ENCODE peak calls at places on chromosomes 12 and 14, in six cellular contexts. One of them, this sample, is unnamed. For H3K9me3 and H3K4me1, the result is how much of the 10 kb centered on the place peaks cover.

GRCh38 chr12:7460375-7461259 is 16.7 kb upstream of the CD163L1 start:
- DNase-seq in IMR-90: peak
- DNase-seq in H1: peak
- DNase-seq in gastrocnemius medialis: no peak
- DNase-seq in uterus: no peak
- DNase-seq in ovary: no peak
- DNase-seq in this sample: peak

GRCh38 chr12:115570271-115570777 is 707.2 kb downstream of the MED13L start:
- DNase-seq in IMR-90: peak
- DNase-seq in H1: no peak
- DNase-seq in gastrocnemius medialis: no peak
- DNase-seq in uterus: no peak
- DNase-seq in ovary: no peak
- DNase-seq in this sample: no peak

GRCh38 chr14:64502476-64503183 is 1.0 kb downstream of the ZBTB25 start:
- DNase-seq in IMR-90: peak
- DNase-seq in H1: no peak
- DNase-seq in gastrocnemius medialis: no peak
- DNase-seq in uterus: peak
- DNase-seq in ovary: no peak
- DNase-seq in this sample: peak

GRCh38 chr14:70741482-70741881 is 67.8 kb downstream of the MAP3K9 start:
- DNase-seq in IMR-90: no peak
- DNase-seq in H1: no peak
- DNase-seq in gastrocnemius medialis: no peak
- DNase-seq in uterus: no peak
- DNase-seq in ovary: no peak
- DNase-seq in this sample: no peak

GRCh38 chr12:102631274-102631673 is 150.9 kb upstream of the IGF1 start:
- DNase-seq in IMR-90: peak
- DNase-seq in H1: no peak
- DNase-seq in gastrocnemius medialis: no peak
- DNase-seq in uterus: no peak
- DNase-seq in ovary: no peak
- DNase-seq in this sample: no peak

GRCh38 chr12:128164533-128164932 is 102.4 kb upstream of the TMEM132C start:
- DNase-seq in IMR-90: no peak
- DNase-seq in H1: no peak
- DNase-seq in gastrocnemius medialis: no peak
- DNase-seq in uterus: no peak
- DNase-seq in ovary: no peak
- DNase-seq in this sample: no peak

GRCh38 chr12:104953323-104953722 is 4.8 kb downstream of the SLC41A2 start:
- DNase-seq in IMR-90: no peak
- DNase-seq in H1: no peak
- DNase-seq in gastrocnemius medialis: no peak
- DNase-seq in uterus: no peak
- DNase-seq in ovary: no peak
- DNase-seq in this sample: no peak

GRCh38 chr14:51020024-51020710 is 74.7 kb downstream of the TRIM9 start:
- DNase-seq in IMR-90: no peak
- DNase-seq in H1: no peak
- DNase-seq in gastrocnemius medialis: no peak
- DNase-seq in uterus: no peak
- DNase-seq in ovary: no peak
- DNase-seq in this sample: no peak

GRCh38 chr14:92690171-92691011 is 58.0 kb downstream of the LGMN start:
- DNase-seq in IMR-90: peak
- DNase-seq in H1: no peak
- DNase-seq in gastrocnemius medialis: no peak
- DNase-seq in uterus: peak
- DNase-seq in ovary: peak
- DNase-seq in this sample: peak

GRCh38 chr12:96434107-96434506 is 33.9 kb upstream of the CDK17 start:
- DNase-seq in IMR-90: peak
- DNase-seq in H1: no peak
- DNase-seq in gastrocnemius medialis: no peak
- DNase-seq in uterus: no peak
- DNase-seq in ovary: no peak
- DNase-seq in this sample: peak

GRCh38 chr12:101698782-101699347 is 1.4 kb downstream of the CHPT1 start:
- DNase-seq in IMR-90: peak
- DNase-seq in H1: no peak
- DNase-seq in gastrocnemius medialis: no peak
- DNase-seq in uterus: no peak
- DNase-seq in ovary: no peak
- DNase-seq in this sample: no peak

GRCh38 chr12:101015021-101015420 is 195.0 kb downstream of the SLC5A8 start:
- DNase-seq in IMR-90: no peak
- DNase-seq in H1: no peak
- DNase-seq in gastrocnemius medialis: no peak
- DNase-seq in uterus: no peak
- DNase-seq in ovary: no peak
- DNase-seq in this sample: no peak

GRCh38 chr12:122868471-122869177 is 27.3 kb downstream of the VPS37B start:
- DNase-seq in IMR-90: no peak
- DNase-seq in H1: no peak
- DNase-seq in gastrocnemius medialis: no peak
- DNase-seq in uterus: no peak
- DNase-seq in ovary: no peak
- DNase-seq in this sample: no peak

GRCh38 chr12:108609535-108610335 is 11.9 kb upstream of the TMEM119 start:
- DNase-seq in IMR-90: peak
- DNase-seq in H1: no peak
- DNase-seq in gastrocnemius medialis: peak
- DNase-seq in uterus: peak
- DNase-seq in ovary: peak
- DNase-seq in this sample: peak

GRCh38 chr12:44285321-44285720 is 449.4 kb downstream of the TMEM117 start:
- DNase-seq in IMR-90: no peak
- DNase-seq in H1: no peak
- DNase-seq in gastrocnemius medialis: no peak
- DNase-seq in uterus: no peak
- DNase-seq in ovary: no peak
- DNase-seq in this sample: no peak

GRCh38 chr12:102811125-102811737 is 105.8 kb downstream of the PAH start:
- DNase-seq in IMR-90: no peak
- DNase-seq in H1: peak
- DNase-seq in gastrocnemius medialis: no peak
- DNase-seq in uterus: peak
- DNase-seq in ovary: peak
- DNase-seq in this sample: peak

GRCh38 chr14:31564194-31564593 is 3.0 kb downstream of the NUBPL start:
- DNase-seq in IMR-90: no peak
- DNase-seq in H1: no peak
- DNase-seq in gastrocnemius medialis: no peak
- DNase-seq in uterus: no peak
- DNase-seq in ovary: no peak
- DNase-seq in this sample: no peak

GRCh38 chr14:77109656-77110055 is 11.6 kb downstream of the CIPC start:
- DNase-seq in IMR-90: no peak
- DNase-seq in H1: no peak
- DNase-seq in gastrocnemius medialis: no peak
- DNase-seq in uterus: no peak
- DNase-seq in ovary: no peak
- DNase-seq in this sample: no peak

GRCh38 chr12:100717733-100718067 is 76.9 kb upstream of the ANO4 start:
- DNase-seq in IMR-90: no peak
- DNase-seq in H1: no peak
- DNase-seq in gastrocnemius medialis: no peak
- DNase-seq in uterus: no peak
- DNase-seq in ovary: no peak
- DNase-seq in this sample: no peak

GRCh38 chr12:44206045-44206444 is 370.2 kb downstream of the TMEM117 start:
- DNase-seq in IMR-90: no peak
- DNase-seq in H1: no peak
- DNase-seq in gastrocnemius medialis: no peak
- DNase-seq in uterus: no peak
- DNase-seq in ovary: no peak
- DNase-seq in this sample: no peak

GRCh38 chr14:103563089-103563620 is 395 bp downstream of the COA8 start:
- DNase-seq in IMR-90: no peak
- DNase-seq in H1: no peak
- DNase-seq in gastrocnemius medialis: peak
- DNase-seq in uterus: peak
- DNase-seq in ovary: no peak
- DNase-seq in this sample: peak

GRCh38 chr12:89080797-89081470 is 271.4 kb downstream of the DUSP6 start:
- DNase-seq in IMR-90: peak
- DNase-seq in H1: no peak
- DNase-seq in gastrocnemius medialis: no peak
- DNase-seq in uterus: no peak
- DNase-seq in ovary: no peak
- DNase-seq in this sample: no peak

GRCh38 chr14:77375973-77376372 is 921 bp downstream of the TMED8 start:
- DNase-seq in IMR-90: no peak
- DNase-seq in H1: no peak
- DNase-seq in gastrocnemius medialis: no peak
- DNase-seq in uterus: no peak
- DNase-seq in ovary: no peak
- DNase-seq in this sample: no peak

GRCh38 chr12:52735816-52736632 is 32.7 kb upstream of the KRT77 start:
- DNase-seq in IMR-90: no peak
- DNase-seq in H1: no peak
- DNase-seq in gastrocnemius medialis: no peak
- DNase-seq in uterus: no peak
- DNase-seq in ovary: no peak
- DNase-seq in this sample: no peak

GRCh38 chr14:61466249-61466904 is 145.0 kb downstream of the PRKCH start:
- DNase-seq in IMR-90: peak
- DNase-seq in H1: peak
- DNase-seq in gastrocnemius medialis: no peak
- DNase-seq in uterus: peak
- DNase-seq in ovary: peak
- DNase-seq in this sample: peak

GRCh38 chr12:113334786-113335539 is at the start of gene SLC8B1:
- DNase-seq in IMR-90: peak
- DNase-seq in H1: peak
- DNase-seq in gastrocnemius medialis: peak
- DNase-seq in uterus: peak
- DNase-seq in ovary: peak
- DNase-seq in this sample: peak

GRCh38 chr12:1429980-1430379 is 164.4 kb downstream of the FBXL14 start:
- DNase-seq in IMR-90: peak
- DNase-seq in H1: no peak
- DNase-seq in gastrocnemius medialis: no peak
- DNase-seq in uterus: no peak
- DNase-seq in ovary: no peak
- DNase-seq in this sample: no peak

GRCh38 chr14:55317907-55318306 is 46.7 kb downstream of the FBXO34 start:
- DNase-seq in IMR-90: no peak
- DNase-seq in H1: no peak
- DNase-seq in gastrocnemius medialis: no peak
- DNase-seq in uterus: no peak
- DNase-seq in ovary: no peak
- DNase-seq in this sample: no peak
- H3K9me3 ChIP-seq in IMR-90: under half
- H3K9me3 ChIP-seq in H1: under half
- H3K9me3 ChIP-seq in gastrocnemius medialis: under half
- H3K9me3 ChIP-seq in uterus: under half
- H3K9me3 ChIP-seq in ovary: under half
- H3K9me3 ChIP-seq in this sample: under half

DNA sequence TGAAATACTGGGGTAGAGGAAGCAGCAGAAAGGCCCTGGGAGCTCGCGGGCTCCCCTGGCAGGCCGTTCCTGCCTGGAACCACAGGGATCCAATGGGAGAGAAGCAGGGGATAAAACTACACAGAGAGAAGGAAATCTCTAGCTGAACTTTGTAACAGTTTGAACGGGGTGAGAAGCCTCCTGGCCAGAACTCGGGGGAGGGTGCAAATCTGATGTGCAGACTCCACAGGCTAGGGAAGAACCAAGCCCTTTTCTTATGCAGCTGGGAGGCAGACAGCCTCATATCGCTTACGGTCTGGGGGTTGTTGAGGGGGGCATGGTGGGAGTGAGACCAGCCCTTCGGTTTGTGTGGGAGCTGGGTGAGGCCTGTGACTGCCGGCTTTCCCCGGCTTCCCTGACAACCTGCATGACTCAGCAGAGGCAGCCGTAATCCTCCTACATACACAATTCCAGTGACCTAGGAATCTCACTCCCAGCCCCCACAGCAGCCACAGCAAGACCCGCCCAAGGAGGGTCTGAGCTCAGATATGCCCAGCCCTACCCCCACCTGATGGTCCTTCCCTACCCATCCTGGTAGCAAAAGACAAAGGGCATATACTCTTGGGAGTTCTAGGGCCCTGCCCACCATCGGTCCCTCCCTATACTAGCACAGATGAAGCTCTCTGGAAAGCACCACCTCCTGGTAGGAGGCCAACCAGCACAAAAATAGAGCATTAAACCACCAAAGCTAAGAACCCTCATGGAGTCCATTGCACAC is 143.0 kb downstream of the TMTC1 start:
- DNase-seq in IMR-90: peak
- DNase-seq in H1: no peak
- DNase-seq in gastrocnemius medialis: no peak
- DNase-seq in uterus: peak
- DNase-seq in ovary: peak
- DNase-seq in this sample: peak
- TF ChIP-seq POLR2A in IMR-90: no peak
- TF ChIP-seq POLR2A in H1: no peak
- TF ChIP-seq POLR2A in gastrocnemius medialis: no peak
- TF ChIP-seq POLR2A in uterus: no peak
- TF ChIP-seq POLR2A in ovary: no peak
- TF ChIP-seq POLR2A in this sample: no peak

DNA sequence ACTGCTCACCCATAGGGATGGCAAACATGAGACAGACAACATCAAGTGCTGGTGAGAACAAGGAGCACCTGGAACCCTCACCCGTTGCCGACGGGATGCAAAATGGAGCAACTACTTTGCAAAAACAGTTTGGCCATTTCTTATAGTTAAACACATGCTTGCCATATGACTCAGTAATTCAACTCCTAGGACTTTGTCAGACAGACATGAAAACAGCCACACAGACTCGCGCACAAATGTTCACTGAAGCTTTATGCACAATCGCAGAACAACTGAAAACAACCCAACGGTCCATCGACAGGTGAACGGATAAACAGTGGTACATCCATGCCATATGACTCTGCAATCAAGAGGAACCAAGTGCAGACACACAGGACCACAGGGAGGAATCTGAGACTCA is 30.8 kb downstream of the NCOR2 start:
- DNase-seq in IMR-90: peak
- DNase-seq in H1: no peak
- DNase-seq in gastrocnemius medialis: no peak
- DNase-seq in uterus: no peak
- DNase-seq in ovary: no peak
- DNase-seq in this sample: no peak
- H3K4me1 ChIP-seq in IMR-90: under half
- H3K4me1 ChIP-seq in H1: under half
- H3K4me1 ChIP-seq in gastrocnemius medialis: under half
- H3K4me1 ChIP-seq in uterus: under half
- H3K4me1 ChIP-seq in ovary: under half
- H3K4me1 ChIP-seq in this sample: under half

DNA sequence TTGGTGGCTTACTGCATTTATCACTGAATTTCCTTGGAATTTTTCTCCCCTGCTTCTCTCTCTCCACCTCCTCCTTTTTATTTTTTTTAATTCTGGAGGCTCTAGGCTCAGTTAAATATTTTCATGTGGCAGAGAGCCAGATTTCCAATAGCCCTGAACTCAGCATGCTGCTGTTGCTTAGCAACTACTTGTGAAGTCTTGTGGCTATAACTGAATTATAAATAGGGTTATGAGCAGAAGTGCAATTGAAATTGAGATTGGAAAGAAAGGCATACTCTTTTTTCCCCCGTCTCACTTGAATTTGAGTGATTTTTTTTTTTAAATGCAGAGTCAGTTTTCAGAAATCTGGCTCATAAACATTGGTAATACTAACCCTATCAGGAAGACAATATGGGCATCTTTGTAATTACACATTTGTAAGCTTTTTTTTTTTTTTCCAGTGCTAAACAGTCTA is 38.3 kb downstream of the ATF7IP start:
- DNase-seq in IMR-90: peak
- DNase-seq in H1: no peak
- DNase-seq in gastrocnemius medialis: no peak
- DNase-seq in uterus: no peak
- DNase-seq in ovary: no peak
- DNase-seq in this sample: no peak
- H3K9me3 ChIP-seq in IMR-90: under half
- H3K9me3 ChIP-seq in H1: under half
- H3K9me3 ChIP-seq in gastrocnemius medialis: under half
- H3K9me3 ChIP-seq in uterus: under half
- H3K9me3 ChIP-seq in ovary: under half
- H3K9me3 ChIP-seq in this sample: under half

This sample was measured in testis.